ENCODE peak calls at places on chromosome 11, in eight cellular contexts. H is tibial nerve, P is body of pancreas, X is SJSA1, J is heart right ventricle, F is stomach, R is tibial artery, Q is PC-9. U is an unnamed sample.

GRCh38 chr11:87355614-87356013 is 317.9 kb downstream of the TMEM135 start:
- DNase-seq in H (no peak), P (no peak), Q (no peak), F (no peak), J (no peak), R (no peak), X (no peak), U (no peak)

GRCh38 chr11:126210871-126211235 is 597 bp downstream of the RPUSD4 start:
- DNase-seq in F (no peak), X (no peak), Q (no peak), J (no peak), R (no peak), H (no peak), P (no peak), U (no peak)

GRCh38 chr11:2799881-2800654 is 85.5 kb downstream of the CDKN1C start:
- DNase-seq in R (peak; percentile 15), X (peak; percentile 41), P (peak; percentile 1), H (peak; percentile 9), Q (peak; percentile 63), J (no peak), F (peak; percentile 38), U (no peak)

GRCh38 chr11:110514967-110515366 is 85.2 kb downstream of the FDX1 start:
- DNase-seq in Q (no peak), H (no peak), J (no peak), F (no peak), P (no peak), X (no peak), R (no peak), U (no peak)

GRCh38 chr11:27391336-27392015 is 28.5 kb upstream of the CCDC34 start:
- DNase-seq in X (no peak), H (no peak), F (no peak), J (no peak), R (no peak), Q (no peak), P (no peak), U (no peak)

GRCh38 chr11:112316971-112317370 is 56.3 kb upstream of the PLET1 start:
- DNase-seq in H (no peak), J (no peak), P (no peak), F (no peak), R (no peak), Q (no peak), X (no peak), U (no peak)

GRCh38 chr11:12193515-12194336 is 83.3 kb downstream of the MICAL2 start:
- DNase-seq in R (no peak), F (no peak), P (peak; percentile 90), X (no peak), H (no peak), J (no peak), Q (no peak), U (no peak)

GRCh38 chr11:7673724-7674434 is 579 bp upstream of the CYB5R2 start:
- DNase-seq in F (peak; percentile 63), H (no peak), J (no peak), Q (no peak), P (peak; percentile 36), X (no peak), R (no peak), U (peak; percentile 33)

GRCh38 chr11:128389461-128389976 is 197.8 kb downstream of the ETS1 start:
- DNase-seq in Q (no peak), J (no peak), F (no peak), X (no peak), R (no peak), H (no peak), P (no peak), U (no peak)

GRCh38 chr11:47470671-47471070 is 21.7 kb upstream of the RAPSN start:
- DNase-seq in R (no peak), X (no peak), J (no peak), P (no peak), H (no peak), Q (no peak), F (no peak), U (no peak)
- H3K36me3 ChIP-seq in R (peaks cover 61% of the 10 kb centered on the region), X (peaks cover 90% of the 10 kb centered on the region), J (peaks cover 4% of the 10 kb centered on the region), P (peaks cover 17% of the 10 kb centered on the region), H (peaks cover 23% of the 10 kb centered on the region), Q (peaks cover 45% of the 10 kb centered on the region), F (peaks cover 72% of the 10 kb centered on the region), U (peaks cover 61% of the 10 kb centered on the region)

GRCh38 chr11:122201126-122201525 is 85.1 kb upstream of the BLID start:
- DNase-seq in Q (no peak), H (no peak), R (no peak), P (no peak), X (no peak), F (no peak), J (no peak), U (no peak)
- H3K27ac ChIP-seq in Q (no peak overlapping the region), H (no peak overlapping the region), R (peak overlapping the region; percentile 76), P (no peak overlapping the region), X (no peak overlapping the region), F (peak overlapping the region; percentile 67), J (no peak overlapping the region), U (no peak overlapping the region)

DNA sequence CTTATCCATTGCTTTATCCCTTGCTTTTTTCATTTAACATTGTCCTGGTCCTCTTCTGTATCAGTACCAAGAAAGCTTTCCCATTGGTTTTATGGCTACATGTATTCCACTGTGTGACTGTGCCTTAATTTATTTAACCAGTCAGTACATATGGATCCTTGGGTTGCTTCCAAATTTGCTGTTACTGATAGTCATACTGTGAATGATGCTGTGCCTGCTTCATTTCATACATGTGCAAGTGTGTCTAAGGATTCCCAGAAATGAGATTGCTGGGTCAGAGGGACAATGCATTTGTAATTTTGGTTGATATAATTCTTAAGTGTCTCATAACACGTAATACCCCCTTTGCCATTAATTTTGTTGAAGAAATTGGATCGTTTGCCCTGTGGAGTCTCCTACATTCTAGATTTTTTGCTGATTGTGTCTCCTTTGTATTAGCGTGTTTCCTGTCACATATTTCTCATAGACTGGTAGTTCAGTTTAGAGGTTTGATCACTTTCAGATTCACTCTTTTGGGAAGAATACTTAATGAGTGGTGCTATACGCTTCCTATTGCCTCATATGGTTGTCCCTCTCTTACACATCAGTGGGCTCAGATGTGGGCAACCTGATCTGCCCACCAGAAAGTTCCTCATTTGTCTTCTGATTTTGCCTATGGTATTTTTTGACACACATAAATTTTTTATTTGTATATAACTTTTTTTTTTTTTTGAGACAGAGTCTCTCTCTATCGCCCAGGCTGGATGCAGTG is 35.2 kb downstream of the MYBPC3 start:
- DNase-seq in X (no peak), H (no peak), Q (no peak), J (no peak), P (no peak), R (no peak), F (no peak), U (no peak)
- H3K36me3 ChIP-seq in X (peaks cover 51% of the 10 kb centered on the region), H (peaks cover 11% of the 10 kb centered on the region), Q (peaks cover 19% of the 10 kb centered on the region), J (no peaks in the 10 kb centered on the region), P (no peaks in the 10 kb centered on the region), R (peaks cover 67% of the 10 kb centered on the region), F (peaks cover 72% of the 10 kb centered on the region), U (peaks cover 87% of the 10 kb centered on the region)

GRCh38 chr11:42013656-42014201 is 554.3 kb upstream of the LRRC4C start:
- DNase-seq in J (no peak), H (no peak), P (no peak), F (no peak), R (no peak), X (no peak), Q (no peak), U (no peak)

GRCh38 chr11:42012261-42012660 is 552.8 kb upstream of the LRRC4C start:
- DNase-seq in X (no peak), F (no peak), J (no peak), H (no peak), R (no peak), Q (no peak), P (no peak), U (no peak)
- H3K27ac ChIP-seq in X (no peak overlapping the region), F (no peak overlapping the region), J (no peak overlapping the region), H (no peak overlapping the region), R (no peak overlapping the region), Q (no peak overlapping the region), P (no peak overlapping the region), U (no peak overlapping the region)

GRCh38 chr11:134196756-134197155 is 27.0 kb downstream of the NCAPD3 start:
- DNase-seq in H (no peak), X (no peak), Q (no peak), P (no peak), J (no peak), R (no peak), F (no peak), U (no peak)
- H3K36me3 ChIP-seq in H (peaks cover 13% of the 10 kb centered on the region), X (peaks cover 13% of the 10 kb centered on the region), Q (peaks cover 15% of the 10 kb centered on the region), P (no peaks in the 10 kb centered on the region), J (no peaks in the 10 kb centered on the region), R (peaks cover 40% of the 10 kb centered on the region), F (peaks cover 73% of the 10 kb centered on the region), U (peaks cover 54% of the 10 kb centered on the region)